ENCODE peak calls at places on chromosomes 2 and 18, in ten cellular contexts. P, V, E, T, Z, G, X, Q, K and W are unnamed samples.

GRCh38 chr18:47931707-47932103 is 1.2 kb upstream of the SMAD2 start:
- DNase-seq in P (no peak), V (no peak), E (peak), T (no peak), Z (peak), G (peak), X (peak), Q (peak), K (no peak), W (no peak)

GRCh38 chr2:108965540-108966299 is 23.3 kb downstream of the EDAR start:
- DNase-seq in P (no peak), V (no peak), E (no peak), T (no peak), Z (no peak), G (no peak), X (no peak), Q (no peak), K (no peak), W (no peak)

GRCh38 chr2:43832457-43832856 is 6.2 kb downstream of the ABCG5 start:
- DNase-seq in P (no peak), V (no peak), E (peak), T (no peak), Z (no peak), G (no peak), X (no peak), Q (no peak), K (no peak), W (no peak)

GRCh38 chr2:211469660-211470059 is 913.3 kb downstream of the CPS1 start:
- DNase-seq in P (no peak), V (no peak), E (no peak), T (no peak), Z (no peak), G (no peak), X (no peak), Q (no peak), K (no peak), W (no peak)

GRCh38 chr2:46832543-46832942 is 83.1 kb downstream of the MCFD2 start:
- DNase-seq in P (no peak), V (no peak), E (no peak), T (no peak), Z (no peak), G (no peak), X (no peak), Q (no peak), K (no peak), W (no peak)

GRCh38 chr2:64607381-64607780 is 46.3 kb downstream of the SERTAD2 start:
- DNase-seq in P (no peak), V (no peak), E (no peak), T (no peak), Z (peak), G (no peak), X (no peak), Q (no peak), K (no peak), W (no peak)

GRCh38 chr2:233242231-233242917 is 9.1 kb upstream of the ATG16L1 start:
- DNase-seq in P (no peak), V (no peak), E (no peak), T (no peak), Z (peak), G (no peak), X (no peak), Q (peak), K (no peak), W (no peak)

GRCh38 chr2:18690342-18690741 is 101.0 kb upstream of the NT5C1B start:
- DNase-seq in P (no peak), V (no peak), E (no peak), T (no peak), Z (no peak), G (peak), X (no peak), Q (no peak), K (no peak), W (no peak)

GRCh38 chr18:76821356-76821874 is 942 bp upstream of the ZNF236 start:
- DNase-seq in P (no peak), V (no peak), E (no peak), T (no peak), Z (peak), G (no peak), X (no peak), Q (no peak), K (no peak), W (no peak)

GRCh38 chr2:143431316-143431715 is 302.1 kb downstream of the ARHGAP15 start:
- DNase-seq in P (no peak), V (no peak), E (peak), T (no peak), Z (no peak), G (no peak), X (no peak), Q (no peak), K (no peak), W (no peak)

GRCh38 chr2:237154050-237154638 is 68.5 kb downstream of the COPS8 start:
- DNase-seq in P (no peak), V (no peak), E (peak), T (no peak), Z (peak), G (peak), X (no peak), Q (peak), K (no peak), W (peak)

GRCh38 chr2:95670167-95670566 is 78.4 kb downstream of the TRIM43 start:
- DNase-seq in P (no peak), V (peak), E (peak), T (no peak), Z (no peak), G (no peak), X (no peak), Q (no peak), K (no peak), W (no peak)

GRCh38 chr2:26670171-26670570 is 22.4 kb upstream of the KCNK3 start:
- DNase-seq in P (no peak), V (peak), E (peak), T (peak), Z (no peak), G (no peak), X (peak), Q (no peak), K (no peak), W (no peak)

GRCh38 chr2:110716959-110717645 is 15.3 kb upstream of the ACOXL start:
- DNase-seq in P (no peak), V (no peak), E (no peak), T (no peak), Z (no peak), G (no peak), X (no peak), Q (no peak), K (no peak), W (no peak)

GRCh38 chr18:49050462-49050861 is 99.7 kb upstream of the SMAD7 start:
- DNase-seq in P (no peak), V (no peak), E (no peak), T (no peak), Z (peak), G (no peak), X (no peak), Q (no peak), K (no peak), W (no peak)

GRCh38 chr2:176129013-176129796 is at the start of gene HOXD8:
- DNase-seq in P (no peak), V (no peak), E (no peak), T (peak), Z (no peak), G (peak), X (no peak), Q (no peak), K (no peak), W (no peak)

GRCh38 chr2:72012886-72013574 is 134.6 kb downstream of the CYP26B1 start:
- DNase-seq in P (peak), V (no peak), E (no peak), T (peak), Z (no peak), G (peak), X (no peak), Q (no peak), K (no peak), W (no peak)

GRCh38 chr2:197191177-197191947 is 119.2 kb downstream of the ANKRD44 start:
- DNase-seq in P (no peak), V (no peak), E (peak), T (no peak), Z (peak), G (no peak), X (no peak), Q (peak), K (no peak), W (peak)

GRCh38 chr18:49028091-49028490 is 77.3 kb upstream of the SMAD7 start:
- DNase-seq in P (no peak), V (no peak), E (no peak), T (no peak), Z (no peak), G (no peak), X (no peak), Q (no peak), K (no peak), W (no peak)

GRCh38 chr18:43539862-43540261 is 262.6 kb upstream of the SYT4 start:
- DNase-seq in P (no peak), V (no peak), E (no peak), T (no peak), Z (no peak), G (no peak), X (no peak), Q (no peak), K (no peak), W (no peak)

GRCh38 chr2:198615972-198616371 is 811.6 kb downstream of the PLCL1 start:
- DNase-seq in P (no peak), V (peak), E (no peak), T (no peak), Z (no peak), G (no peak), X (no peak), Q (peak), K (no peak), W (no peak)

GRCh38 chr2:53438692-53439091 is 328.9 kb upstream of the CHAC2 start:
- DNase-seq in P (no peak), V (no peak), E (no peak), T (no peak), Z (no peak), G (no peak), X (no peak), Q (no peak), K (no peak), W (no peak)

GRCh38 chr2:160609346-160609745 is 115.7 kb upstream of the RBMS1 start:
- DNase-seq in P (no peak), V (no peak), E (no peak), T (no peak), Z (no peak), G (no peak), X (no peak), Q (no peak), K (no peak), W (no peak)

GRCh38 chr2:9463698-9464034 is 10.7 kb upstream of the IAH1 start:
- DNase-seq in P (no peak), V (no peak), E (peak), T (no peak), Z (peak), G (no peak), X (no peak), Q (no peak), K (no peak), W (no peak)

GRCh38 chr2:36693825-36694224 is 2.7 kb upstream of the VIT start:
- DNase-seq in P (no peak), V (no peak), E (no peak), T (no peak), Z (no peak), G (no peak), X (no peak), Q (no peak), K (no peak), W (no peak)

GRCh38 chr2:36697424-36698066 is 1.0 kb downstream of the VIT start:
- DNase-seq in P (no peak), V (no peak), E (peak), T (no peak), Z (peak), G (no peak), X (no peak), Q (no peak), K (no peak), W (no peak)

GRCh38 chr2:36696533-36696932 is at the start of gene VIT:
- DNase-seq in P (no peak), V (no peak), E (peak), T (no peak), Z (peak), G (no peak), X (no peak), Q (no peak), K (no peak), W (no peak)

GRCh38 chr2:36698978-36699377 is 2.5 kb downstream of the VIT start:
- DNase-seq in P (no peak), V (no peak), E (peak), T (no peak), Z (peak), G (no peak), X (no peak), Q (no peak), K (peak), W (no peak)

DNA sequence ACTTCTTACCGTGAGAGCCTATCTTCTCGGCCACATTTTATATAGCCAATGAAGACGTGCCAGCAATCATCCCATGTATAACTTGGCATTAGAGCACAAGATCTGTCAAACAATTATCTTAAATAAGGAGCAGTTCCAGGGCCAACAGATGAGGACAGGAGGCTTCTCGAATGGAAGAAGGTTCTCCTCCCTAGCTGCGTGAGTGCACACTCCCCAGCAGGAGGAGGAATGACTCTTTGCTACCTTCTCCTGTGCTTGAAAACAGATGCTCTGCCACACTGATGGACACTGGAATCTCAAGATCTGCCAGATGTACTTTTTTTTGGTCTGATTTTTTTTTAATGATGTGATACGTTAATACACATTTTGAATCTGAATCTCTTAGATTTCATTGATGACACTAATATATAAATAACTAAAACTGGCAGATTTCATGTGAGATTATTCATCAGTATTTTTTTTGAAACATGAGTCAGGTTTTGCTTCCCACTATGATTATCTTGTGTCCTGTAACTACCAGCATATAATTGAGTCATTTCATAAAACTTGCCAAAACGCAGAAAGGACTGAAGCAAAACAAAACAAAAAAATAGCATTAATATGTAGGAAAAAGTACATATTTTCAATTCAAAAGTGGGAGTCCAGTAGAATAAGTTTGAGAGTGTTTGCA is 626 bp upstream of the VIT start:
- DNase-seq in P (no peak), V (no peak), E (peak), T (no peak), Z (peak), G (no peak), X (no peak), Q (no peak), K (no peak), W (no peak)
- TF ChIP-seq CTCF in P (no peak), V (peak), E (peak), T (no peak), Z (no peak), G (peak), X (no peak), Q (no peak), K (no peak), W (no peak)

GRCh38 chr2:165016772-165017411 is 61.6 kb upstream of the SLC38A11 start:
- DNase-seq in P (no peak), V (peak), E (peak), T (no peak), Z (peak), G (peak), X (no peak), Q (peak), K (no peak), W (peak)
- TF ChIP-seq CTCF in P (peak), V (peak), E (peak), T (peak), Z (peak), G (peak), X (peak), Q (peak), K (peak), W (peak)

DNA sequence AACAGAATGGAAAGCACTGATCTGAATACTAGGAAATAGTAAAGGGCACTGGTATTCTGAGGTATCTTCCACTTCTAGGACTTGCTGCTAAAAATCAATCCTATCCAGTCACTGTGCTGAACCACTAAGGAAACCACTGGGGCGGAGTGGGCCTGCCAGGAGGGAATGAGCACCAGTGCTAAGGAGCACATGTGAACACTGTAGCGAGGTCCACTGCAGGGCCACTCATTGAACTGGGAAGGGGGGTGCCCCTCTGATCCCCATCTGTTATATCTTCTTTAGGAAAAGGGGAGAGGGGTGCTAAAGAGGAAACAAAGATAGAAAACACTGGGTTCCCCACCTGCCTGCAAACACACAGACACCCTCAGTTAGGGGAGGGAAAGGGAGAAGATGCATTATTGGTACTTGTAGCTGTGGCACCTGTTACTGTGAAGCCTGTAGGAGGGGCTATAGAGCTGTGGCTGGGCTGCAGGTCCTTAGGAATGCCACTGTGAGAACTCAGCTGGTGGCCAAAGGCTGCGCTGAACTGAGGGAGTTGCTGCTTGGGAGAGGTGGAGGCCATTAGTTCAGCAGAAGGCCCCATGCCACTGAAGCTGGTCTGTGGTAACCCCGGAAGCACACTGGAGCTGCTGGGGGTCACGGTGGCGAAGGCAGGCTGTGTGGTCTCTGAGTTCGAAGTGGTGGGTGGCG is 81.8 kb downstream of the INO80D start:
- DNase-seq in P (no peak), V (no peak), E (no peak), T (no peak), Z (peak), G (peak), X (no peak), Q (peak), K (no peak), W (no peak)
- TF ChIP-seq CTCF in P (no peak), V (peak), E (peak), T (no peak), Z (peak), G (peak), X (no peak), Q (peak), K (no peak), W (peak)

GRCh38 chr2:36456227-36456788 is 100.7 kb downstream of the CRIM1 start:
- DNase-seq in P (no peak), V (no peak), E (no peak), T (peak), Z (no peak), G (no peak), X (peak), Q (no peak), K (peak), W (no peak)

GRCh38 chr2:36462311-36462710 is 106.7 kb downstream of the CRIM1 start:
- DNase-seq in P (no peak), V (no peak), E (peak), T (no peak), Z (no peak), G (no peak), X (no peak), Q (no peak), K (no peak), W (no peak)

GRCh38 chr2:36461039-36461681 is 105.6 kb downstream of the CRIM1 start:
- DNase-seq in P (no peak), V (peak), E (peak), T (no peak), Z (no peak), G (no peak), X (no peak), Q (peak), K (no peak), W (no peak)

GRCh38 chr2:36458106-36458505 is 102.5 kb downstream of the CRIM1 start:
- DNase-seq in P (no peak), V (no peak), E (no peak), T (no peak), Z (no peak), G (peak), X (no peak), Q (no peak), K (no peak), W (no peak)

GRCh38 chr2:36459725-36460137 is 104.2 kb downstream of the CRIM1 start:
- DNase-seq in P (no peak), V (no peak), E (peak), T (no peak), Z (no peak), G (peak), X (no peak), Q (no peak), K (no peak), W (no peak)
- TF ChIP-seq CTCF in P (peak), V (peak), E (peak), T (peak), Z (no peak), G (peak), X (peak), Q (no peak), K (no peak), W (no peak)

GRCh38 chr18:8706981-8707940 is 1.9 kb downstream of the MTCL1 start:
- DNase-seq in P (no peak), V (peak), E (peak), T (peak), Z (no peak), G (peak), X (peak), Q (no peak), K (no peak), W (peak)
- TF ChIP-seq CTCF in P (peak), V (peak), E (peak), T (peak), Z (no peak), G (peak), X (no peak), Q (no peak), K (peak), W (no peak)